ENCODE peak calls at places on chromosomes 2 and 18, in nine cellular contexts. D is pancreas, K is omental fat pad, F is hepatocyte, S is heart right ventricle, C is H9, G is fibroblast of mammary gland, Q is neural progenitor cell, E is HCT116. U is an unnamed sample.

GRCh38 chr18:34976899-34977786 is 64.1 kb upstream of the MAPRE2 start:
- DNase-seq in D (peak), K (peak), F (peak), S (peak), C (peak), G (peak), Q (peak), E (no peak), U (no peak)

GRCh38 chr2:4979127-4979526 is 713.1 kb upstream of the SOX11 start:
- DNase-seq in D (no peak), K (no peak), F (no peak), S (no peak), C (no peak), G (no peak), Q (peak), E (no peak), U (no peak)

GRCh38 chr2:55779459-55780421 is 86.1 kb upstream of the PNPT1 start:
- DNase-seq in D (no peak), K (no peak), F (peak), S (no peak), C (no peak), G (peak), Q (no peak), E (peak), U (no peak)

GRCh38 chr2:25712455-25712854 is 39.1 kb upstream of the DTNB start:
- DNase-seq in D (no peak), K (no peak), F (no peak), S (no peak), C (no peak), G (no peak), Q (no peak), E (no peak), U (no peak)

GRCh38 chr2:207432471-207432870 is 97.3 kb upstream of the CREB1 start:
- DNase-seq in D (no peak), K (no peak), F (no peak), S (no peak), C (no peak), G (peak), Q (no peak), E (no peak), U (no peak)

GRCh38 chr18:34039194-34039593 is 185.5 kb downstream of the NOL4 start:
- DNase-seq in D (no peak), K (no peak), F (no peak), S (no peak), C (no peak), G (no peak), Q (no peak), E (no peak), U (no peak)

GRCh38 chr18:33720133-33720532 is 142.1 kb downstream of the ASXL3 start:
- DNase-seq in D (no peak), K (no peak), F (no peak), S (no peak), C (no peak), G (peak), Q (no peak), E (no peak), U (no peak)

GRCh38 chr2:99680946-99681345 is 191.1 kb upstream of the REV1 start:
- DNase-seq in D (no peak), K (no peak), F (no peak), S (no peak), C (no peak), G (peak), Q (no peak), E (no peak), U (no peak)

GRCh38 chr18:61414116-61414515 is 80.9 kb downstream of the CDH20 start:
- DNase-seq in D (no peak), K (no peak), F (no peak), S (no peak), C (no peak), G (no peak), Q (no peak), E (no peak), U (no peak)

GRCh38 chr18:49725809-49726514 is 87.4 kb downstream of the ACAA2 start:
- DNase-seq in D (no peak), K (no peak), F (peak), S (peak), C (peak), G (peak), Q (peak), E (peak), U (peak)

GRCh38 chr2:160109939-160110673 is 47.7 kb upstream of the PLA2R1 start:
- DNase-seq in D (peak), K (no peak), F (peak), S (peak), C (peak), G (peak), Q (peak), E (peak), U (peak)

GRCh38 chr2:54516842-54517241 is 60.7 kb downstream of the SPTBN1 start:
- DNase-seq in D (no peak), K (no peak), F (no peak), S (no peak), C (peak), G (no peak), Q (no peak), E (no peak), U (no peak)

GRCh38 chr2:65586516-65586915 is 154.1 kb upstream of the SPRED2 start:
- DNase-seq in D (no peak), K (no peak), F (no peak), S (no peak), C (no peak), G (no peak), Q (no peak), E (no peak), U (no peak)

GRCh38 chr2:54665436-54665856 is 58.0 kb upstream of the EML6 start:
- DNase-seq in D (no peak), K (no peak), F (peak), S (no peak), C (peak), G (peak), Q (peak), E (peak), U (no peak)

GRCh38 chr2:17476820-17477219 is 41.4 kb downstream of the RAD51AP2 start:
- DNase-seq in D (no peak), K (no peak), F (no peak), S (no peak), C (no peak), G (no peak), Q (no peak), E (no peak), U (no peak)

GRCh38 chr2:157825885-157826284 is 50.2 kb downstream of the ACVR1 start:
- DNase-seq in D (no peak), K (no peak), F (peak), S (no peak), C (no peak), G (peak), Q (peak), E (no peak), U (peak)

GRCh38 chr2:156189584-156189983 is 142.9 kb downstream of the NR4A2 start:
- DNase-seq in D (no peak), K (no peak), F (peak), S (no peak), C (no peak), G (no peak), Q (no peak), E (no peak), U (no peak)

GRCh38 chr2:20575935-20576597 is 74.8 kb downstream of the HS1BP3 start:
- DNase-seq in D (no peak), K (no peak), F (no peak), S (no peak), C (no peak), G (no peak), Q (no peak), E (no peak), U (no peak)

GRCh38 chr18:50079571-50080295 is 115.2 kb downstream of the MYO5B start:
- DNase-seq in D (peak), K (no peak), F (no peak), S (peak), C (no peak), G (no peak), Q (no peak), E (no peak), U (no peak)

GRCh38 chr2:69278366-69278765 is 108.7 kb downstream of the GFPT1 start:
- DNase-seq in D (no peak), K (no peak), F (no peak), S (no peak), C (no peak), G (no peak), Q (no peak), E (no peak), U (no peak)

GRCh38 chr18:10892801-10893595 is 256.4 kb downstream of the PIEZO2 start:
- DNase-seq in D (no peak), K (no peak), F (no peak), S (no peak), C (no peak), G (peak), Q (no peak), E (no peak), U (no peak)

GRCh38 chr2:238425979-238426567 is 654 bp upstream of the ASB1 start:
- DNase-seq in D (no peak), K (no peak), F (peak), S (no peak), C (no peak), G (peak), Q (peak), E (peak), U (no peak)

GRCh38 chr18:10006261-10006903 is 92.6 kb downstream of the VAPA start:
- DNase-seq in D (no peak), K (no peak), F (peak), S (no peak), C (no peak), G (peak), Q (no peak), E (no peak), U (peak)

GRCh38 chr18:36620801-36621200 is 208.0 kb downstream of the TPGS2 start:
- DNase-seq in D (no peak), K (no peak), F (no peak), S (no peak), C (no peak), G (peak), Q (no peak), E (no peak), U (peak)

GRCh38 chr2:219290381-219291171 is 11.4 kb downstream of the DNAJB2 start:
- DNase-seq in D (no peak), K (no peak), F (no peak), S (no peak), C (no peak), G (no peak), Q (no peak), E (no peak), U (no peak)

GRCh38 chr2:104793971-104794370 is 59.9 kb upstream of the POU3F3 start:
- DNase-seq in D (no peak), K (no peak), F (no peak), S (no peak), C (no peak), G (peak), Q (no peak), E (no peak), U (no peak)

GRCh38 chr2:235218486-235218907 is 266.7 kb downstream of the SH3BP4 start:
- DNase-seq in D (no peak), K (no peak), F (no peak), S (no peak), C (no peak), G (no peak), Q (no peak), E (no peak), U (no peak)

GRCh38 chr2:159760321-159760720 is 37.7 kb downstream of the CD302 start:
- DNase-seq in D (no peak), K (no peak), F (no peak), S (no peak), C (no peak), G (no peak), Q (no peak), E (no peak), U (no peak)

GRCh38 chr18:61466736-61467135 is 133.5 kb downstream of the CDH20 start:
- DNase-seq in D (no peak), K (no peak), F (no peak), S (no peak), C (peak), G (no peak), Q (no peak), E (no peak), U (no peak)

GRCh38 chr2:30679416-30680088 is 127.7 kb downstream of the CAPN13 start:
- DNase-seq in D (no peak), K (no peak), F (no peak), S (no peak), C (no peak), G (peak), Q (no peak), E (no peak), U (no peak)

GRCh38 chr2:200432296-200432695 is 77.6 kb downstream of the KCTD18 start:
- DNase-seq in D (no peak), K (no peak), F (no peak), S (no peak), C (no peak), G (peak), Q (no peak), E (no peak), U (no peak)

GRCh38 chr2:48059975-48060374 is 153.7 kb upstream of the FBXO11 start:
- DNase-seq in D (no peak), K (no peak), F (peak), S (no peak), C (no peak), G (no peak), Q (no peak), E (no peak), U (no peak)

GRCh38 chr2:211939177-211939576 is 599.4 kb downstream of the ERBB4 start:
- DNase-seq in D (no peak), K (no peak), F (no peak), S (no peak), C (no peak), G (no peak), Q (no peak), E (no peak), U (no peak)

GRCh38 chr2:211946960-211947359 is 591.6 kb downstream of the ERBB4 start:
- DNase-seq in D (no peak), K (no peak), F (no peak), S (no peak), C (no peak), G (no peak), Q (no peak), E (no peak), U (no peak)

GRCh38 chr2:211942153-211942552 is 596.4 kb downstream of the ERBB4 start:
- DNase-seq in D (no peak), K (no peak), F (no peak), S (no peak), C (no peak), G (no peak), Q (no peak), E (no peak), U (no peak)

GRCh38 chr2:211944572-211944971 is 594.0 kb downstream of the ERBB4 start:
- DNase-seq in D (no peak), K (no peak), F (no peak), S (no peak), C (peak), G (no peak), Q (no peak), E (peak), U (no peak)

GRCh38 chr2:211941359-211941758 is 597.2 kb downstream of the ERBB4 start:
- DNase-seq in D (no peak), K (no peak), F (no peak), S (no peak), C (no peak), G (no peak), Q (peak), E (no peak), U (no peak)
- TF ChIP-seq CTCF in D (no peak), K (no peak), F (no peak), S (no peak), C (no peak), G (no peak), Q (no peak), E (no peak), U (no peak)

GRCh38 chr18:74497308-74497640 is 1.1 kb downstream of the CNDP2 start:
- DNase-seq in D (no peak), K (no peak), F (no peak), S (no peak), C (no peak), G (no peak), Q (no peak), E (no peak), U (no peak)

GRCh38 chr18:74496508-74497307 is 545 bp downstream of the CNDP2 start:
- DNase-seq in D (peak), K (peak), F (peak), S (peak), C (peak), G (peak), Q (peak), E (peak), U (no peak)

GRCh38 chr18:74494514-74494913 is 1.6 kb upstream of the CNDP2 start:
- DNase-seq in D (no peak), K (no peak), F (no peak), S (no peak), C (no peak), G (no peak), Q (no peak), E (no peak), U (no peak)

GRCh38 chr18:74497778-74498177 is 1.6 kb downstream of the CNDP2 start:
- DNase-seq in D (no peak), K (no peak), F (no peak), S (no peak), C (no peak), G (no peak), Q (no peak), E (no peak), U (no peak)

DNA sequence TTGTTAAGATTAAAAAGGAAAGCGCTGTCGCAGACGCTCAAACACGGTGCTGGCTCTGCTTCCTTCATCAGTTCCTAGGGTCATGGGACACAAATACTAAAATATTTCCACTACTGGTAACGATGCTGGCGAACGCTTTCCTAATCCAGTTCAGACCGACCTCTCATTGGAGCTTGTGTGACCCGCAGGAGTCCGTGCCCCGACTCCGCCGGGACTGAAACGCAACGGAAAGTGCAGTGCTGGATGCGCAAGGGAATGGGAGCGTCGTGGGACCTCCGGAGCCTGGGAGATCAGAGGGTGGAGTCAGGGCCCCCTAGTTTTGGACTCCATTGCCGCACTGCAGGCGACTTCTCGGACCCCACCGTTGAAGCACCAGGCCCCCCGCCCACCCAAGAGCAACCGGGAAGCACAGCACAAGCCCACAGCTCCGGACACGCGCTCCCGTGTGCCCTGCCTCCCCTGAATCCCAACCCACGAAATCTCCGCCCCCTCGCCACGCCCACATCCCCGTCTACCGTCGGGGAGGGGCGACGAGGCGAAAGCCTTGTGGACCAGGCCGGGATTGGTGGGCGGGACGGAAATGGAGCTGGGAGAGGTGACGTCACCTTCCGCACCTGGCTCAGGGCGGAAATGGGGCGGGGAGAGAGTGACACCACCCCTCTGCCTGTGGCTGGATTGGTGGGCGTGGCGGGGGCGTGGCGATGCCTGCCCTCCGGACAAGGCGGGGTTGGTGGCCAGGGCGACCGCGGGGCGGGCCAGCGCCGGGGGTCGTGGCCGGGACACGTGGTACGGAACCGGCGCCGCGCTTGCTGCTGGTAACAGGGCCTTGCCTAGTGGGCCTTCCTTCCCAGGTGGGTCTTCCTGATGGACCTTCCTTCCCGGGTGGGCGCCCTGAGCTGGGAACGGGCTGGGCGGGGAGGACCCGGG is at the start of gene CNDP2:
- DNase-seq in D (peak), K (peak), F (peak), S (peak), C (peak), G (peak), Q (peak), E (peak), U (peak)
- TF ChIP-seq CTCF in D (no peak), K (no peak), F (no peak), S (no peak), C (no peak), G (no peak), Q (no peak), E (no peak), U (no peak)

GRCh38 chr2:120182019-120182560 is 41.1 kb downstream of the TMEM185B start:
- DNase-seq in D (no peak), K (no peak), F (no peak), S (no peak), C (no peak), G (no peak), Q (no peak), E (no peak), U (no peak)
- TF ChIP-seq CTCF in D (no peak), K (no peak), F (no peak), S (no peak), C (peak), G (no peak), Q (no peak), E (no peak), U (no peak)

DNA sequence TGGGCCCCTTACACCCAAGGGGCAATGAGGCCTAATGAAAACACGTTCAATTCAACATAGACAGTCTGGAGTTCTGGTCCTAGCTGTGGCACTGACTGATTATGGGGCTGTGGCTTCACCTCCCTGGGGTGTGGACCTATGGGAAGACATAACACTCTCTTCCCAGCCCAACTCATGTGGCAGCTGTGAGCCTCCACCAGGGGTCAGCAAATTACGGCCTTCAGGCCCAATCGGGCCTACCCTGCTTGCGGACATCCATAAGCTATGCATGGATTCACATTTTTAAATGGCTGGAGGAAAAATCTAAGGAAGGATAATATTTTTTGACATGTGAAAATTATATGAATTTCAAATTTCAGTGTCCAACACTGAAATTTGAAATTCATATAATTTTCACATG is 101.3 kb downstream of the LOXHD1 start:
- DNase-seq in D (no peak), K (no peak), F (peak), S (peak), C (peak), G (peak), Q (peak), E (peak), U (no peak)
- TF ChIP-seq CTCF in D (no peak), K (no peak), F (peak), S (peak), C (peak), G (peak), Q (peak), E (peak), U (peak)

GRCh38 chr2:72887032-72887835 is at the start of gene SPR:
- DNase-seq in D (peak), K (peak), F (peak), S (peak), C (peak), G (peak), Q (peak), E (peak), U (no peak)
- TF ChIP-seq CTCF in D (no peak), K (no peak), F (no peak), S (no peak), C (no peak), G (no peak), Q (no peak), E (no peak), U (no peak)

GRCh38 chr2:166013878-166014277 is 60.3 kb upstream of the TTC21B start:
- DNase-seq in D (no peak), K (no peak), F (no peak), S (no peak), C (no peak), G (no peak), Q (peak), E (no peak), U (no peak)
- TF ChIP-seq CTCF in D (no peak), K (no peak), F (no peak), S (no peak), C (peak), G (no peak), Q (peak), E (peak), U (no peak)

U was measured in AG09319.